ENCODE peak calls at places on chromosomes 1 and 21, in ten cellular contexts. F is GM23248, N is left lung, L is PC-3, I is mammary epithelial cell, R is thyroid gland, U is pancreas, Z is kidney epithelial cell, V is MM.1S, O is uterus. Q is an unnamed sample. For H3K27me3, the result is how much of the 10 kb centered on the place peaks cover.

GRCh38 chr1:99363531-99363930 is 99.2 kb downstream of the PLPPR4 start:
- DNase-seq in V (no peak), R (no peak), I (no peak), Z (no peak), F (no peak), U (no peak), N (no peak), L (no peak), O (no peak), Q (no peak)

GRCh38 chr1:112840631-112841624 is 115.1 kb downstream of the SLC16A1 start:
- DNase-seq in F (peak), V (peak), O (no peak), I (no peak), N (no peak), U (no peak), Z (peak), L (peak), R (peak), Q (no peak)

GRCh38 chr1:215043405-215043804 is 39.1 kb upstream of the KCNK2 start:
- DNase-seq in O (no peak), R (no peak), I (no peak), N (no peak), Z (no peak), L (no peak), U (no peak), V (no peak), F (no peak), Q (no peak)

GRCh38 chr1:235866207-235866912 is at the start of gene LYST:
- DNase-seq in V (peak), O (peak), N (peak), I (peak), L (peak), R (peak), F (peak), Z (no peak), U (peak), Q (peak)

GRCh38 chr1:201542166-201543045 is 3.5 kb downstream of the NAV1 start:
- DNase-seq in R (no peak), U (no peak), I (no peak), N (no peak), F (peak), O (peak), V (no peak), Z (no peak), L (peak), Q (no peak)

GRCh38 chr1:29461115-29461739 is 224.9 kb downstream of the PTPRU start:
- DNase-seq in L (no peak), O (no peak), I (no peak), V (no peak), R (no peak), N (no peak), F (no peak), U (no peak), Z (no peak), Q (no peak)

GRCh38 chr1:199122532-199123311 is 483.9 kb downstream of the PTPRC start:
- DNase-seq in F (peak), I (peak), N (no peak), V (no peak), L (peak), R (no peak), O (no peak), U (no peak), Z (peak), Q (no peak)

GRCh38 chr21:38506606-38507331 is 8.5 kb upstream of the ERG start:
- DNase-seq in V (no peak), R (no peak), O (no peak), I (no peak), L (no peak), Z (no peak), N (peak), F (no peak), U (no peak), Q (peak)

GRCh38 chr1:97378596-97378995 is 542.2 kb downstream of the DPYD start:
- DNase-seq in L (no peak), R (no peak), F (peak), I (no peak), V (no peak), N (no peak), U (no peak), Z (no peak), O (no peak), Q (no peak)

GRCh38 chr21:38240121-38240520 is 16.7 kb upstream of the KCNJ15 start:
- DNase-seq in U (no peak), O (no peak), V (no peak), F (no peak), I (no peak), Z (peak), N (no peak), L (no peak), R (no peak), Q (no peak)

GRCh38 chr1:39501666-39502065 is 10.2 kb downstream of the BMP8A start:
- DNase-seq in Z (no peak), V (no peak), L (peak), I (peak), O (no peak), N (no peak), F (peak), R (no peak), U (no peak), Q (no peak)

GRCh38 chr1:224621813-224622682 is 5.9 kb downstream of the CNIH3 start:
- DNase-seq in O (no peak), F (no peak), L (no peak), R (no peak), Z (no peak), U (no peak), V (no peak), I (no peak), N (no peak), Q (no peak)

GRCh38 chr1:156407344-156407743 is 38.3 kb downstream of the RHBG start:
- DNase-seq in F (no peak), N (no peak), U (no peak), R (no peak), O (no peak), L (no peak), V (no peak), I (no peak), Z (no peak), Q (no peak)

GRCh38 chr21:17709266-17709611 is 96.5 kb upstream of the BTG3 start:
- DNase-seq in L (no peak), I (no peak), V (peak), U (no peak), R (no peak), Z (no peak), O (no peak), N (no peak), F (no peak), Q (no peak)

GRCh38 chr1:152880907-152881306 is 2.8 kb downstream of the SMCP start:
- DNase-seq in R (no peak), Z (no peak), I (no peak), N (no peak), F (no peak), U (no peak), V (peak), L (no peak), O (no peak), Q (no peak)

GRCh38 chr1:29859126-29859525 is 622.8 kb downstream of the PTPRU start:
- DNase-seq in Z (no peak), L (no peak), R (no peak), N (no peak), O (no peak), V (no peak), F (no peak), U (no peak), I (no peak), Q (no peak)

GRCh38 chr1:107668762-107669161 is 296.2 kb downstream of the VAV3 start:
- DNase-seq in L (no peak), F (no peak), O (no peak), N (no peak), U (no peak), Z (no peak), I (no peak), V (no peak), R (no peak), Q (no peak)

GRCh38 chr1:26887125-26887524 is 3.0 kb downstream of the GPN2 start:
- DNase-seq in U (no peak), V (peak), O (no peak), R (no peak), Z (no peak), L (peak), F (peak), I (no peak), N (no peak), Q (no peak)

GRCh38 chr21:15687208-15687607 is 42.6 kb upstream of the USP25 start:
- DNase-seq in L (peak), U (no peak), O (no peak), Z (no peak), F (peak), I (peak), V (no peak), N (no peak), R (no peak), Q (no peak)

GRCh38 chr1:115705085-115706008 is 63.2 kb downstream of the CASQ2 start:
- DNase-seq in N (no peak), R (no peak), I (peak), U (no peak), F (no peak), Z (no peak), V (no peak), O (no peak), L (peak), Q (no peak)

GRCh38 chr1:98704474-98704873 is 43.0 kb downstream of the SNX7 start:
- DNase-seq in O (no peak), U (no peak), Z (no peak), F (peak), I (no peak), V (no peak), L (no peak), N (no peak), R (no peak), Q (no peak)

GRCh38 chr1:182279724-182280506 is 111.7 kb downstream of the GLUL start:
- DNase-seq in L (no peak), V (no peak), O (no peak), N (no peak), Z (no peak), U (no peak), R (no peak), F (no peak), I (no peak), Q (no peak)

GRCh38 chr1:228668553-228669400 is 66.5 kb upstream of the RHOU start:
- DNase-seq in R (no peak), I (no peak), V (no peak), U (peak), N (no peak), O (no peak), Z (no peak), F (peak), L (no peak), Q (peak)

GRCh38 chr1:3912809-3913685 is 13.0 kb upstream of the C1orf174 start:
- DNase-seq in O (no peak), V (no peak), Z (no peak), R (no peak), L (no peak), I (no peak), N (no peak), F (no peak), U (no peak), Q (no peak)

GRCh38 chr21:15293251-15293650 is 228.5 kb upstream of the NRIP1 start:
- DNase-seq in O (no peak), V (no peak), R (no peak), U (no peak), I (peak), Z (peak), N (no peak), F (peak), L (peak), Q (no peak)

GRCh38 chr21:17550671-17551308 is 37.9 kb downstream of the CXADR start:
- DNase-seq in U (no peak), I (no peak), L (no peak), R (no peak), V (no peak), O (no peak), N (no peak), Z (no peak), F (no peak), Q (no peak)

GRCh38 chr1:109963864-109964263 is 20.7 kb upstream of the AHCYL1 start:
- DNase-seq in F (no peak), N (no peak), I (peak), V (no peak), R (no peak), O (no peak), U (no peak), L (peak), Z (no peak), Q (no peak)

GRCh38 chr1:232844791-232845190 is 39.6 kb downstream of the MAP10 start:
- DNase-seq in Z (peak), V (no peak), O (no peak), I (peak), U (no peak), R (no peak), N (no peak), F (peak), L (peak), Q (no peak)

GRCh38 chr1:20164694-20165202 is 21.1 kb upstream of the UBXN10 start:
- DNase-seq in I (no peak), N (no peak), O (no peak), R (no peak), F (peak), U (no peak), V (no peak), L (no peak), Z (no peak), Q (peak)

GRCh38 chr1:90707363-90707710 is 9.8 kb downstream of the BARHL2 start:
- DNase-seq in U (peak), F (peak), I (peak), O (no peak), N (peak), R (peak), Z (peak), V (no peak), L (peak), Q (peak)

GRCh38 chr1:73886721-73887120 is 311.3 kb downstream of the LRRIQ3 start:
- DNase-seq in O (no peak), I (no peak), L (no peak), Z (no peak), R (no peak), V (no peak), U (no peak), F (no peak), N (no peak), Q (no peak)

GRCh38 chr1:25167269-25168192 is 64.8 kb downstream of the SYF2 start:
- DNase-seq in N (no peak), U (no peak), O (no peak), L (peak), R (no peak), F (no peak), I (peak), Z (no peak), V (no peak), Q (no peak)

GRCh38 chr1:201266774-201267173 is 16.5 kb upstream of the PKP1 start:
- DNase-seq in I (peak), N (no peak), O (no peak), R (no peak), L (peak), U (no peak), F (peak), V (no peak), Z (peak), Q (no peak)

GRCh38 chr1:11560061-11560460 is 81.1 kb downstream of the DISP3 start:
- DNase-seq in L (no peak), I (no peak), U (no peak), N (no peak), Z (no peak), V (no peak), F (no peak), R (no peak), O (no peak), Q (no peak)

GRCh38 chr1:11562664-11563063 is 83.7 kb downstream of the DISP3 start:
- DNase-seq in Z (no peak), O (no peak), N (no peak), L (no peak), R (no peak), U (no peak), I (no peak), V (no peak), F (no peak), Q (no peak)

GRCh38 chr1:11561740-11562139 is 82.8 kb downstream of the DISP3 start:
- DNase-seq in V (no peak), L (no peak), U (no peak), N (no peak), O (no peak), R (no peak), I (no peak), F (no peak), Z (no peak), Q (no peak)

GRCh38 chr1:11558286-11558685 is 79.3 kb downstream of the DISP3 start:
- DNase-seq in I (no peak), N (no peak), L (no peak), U (no peak), Z (no peak), F (no peak), O (no peak), R (no peak), V (no peak), Q (no peak)

DNA sequence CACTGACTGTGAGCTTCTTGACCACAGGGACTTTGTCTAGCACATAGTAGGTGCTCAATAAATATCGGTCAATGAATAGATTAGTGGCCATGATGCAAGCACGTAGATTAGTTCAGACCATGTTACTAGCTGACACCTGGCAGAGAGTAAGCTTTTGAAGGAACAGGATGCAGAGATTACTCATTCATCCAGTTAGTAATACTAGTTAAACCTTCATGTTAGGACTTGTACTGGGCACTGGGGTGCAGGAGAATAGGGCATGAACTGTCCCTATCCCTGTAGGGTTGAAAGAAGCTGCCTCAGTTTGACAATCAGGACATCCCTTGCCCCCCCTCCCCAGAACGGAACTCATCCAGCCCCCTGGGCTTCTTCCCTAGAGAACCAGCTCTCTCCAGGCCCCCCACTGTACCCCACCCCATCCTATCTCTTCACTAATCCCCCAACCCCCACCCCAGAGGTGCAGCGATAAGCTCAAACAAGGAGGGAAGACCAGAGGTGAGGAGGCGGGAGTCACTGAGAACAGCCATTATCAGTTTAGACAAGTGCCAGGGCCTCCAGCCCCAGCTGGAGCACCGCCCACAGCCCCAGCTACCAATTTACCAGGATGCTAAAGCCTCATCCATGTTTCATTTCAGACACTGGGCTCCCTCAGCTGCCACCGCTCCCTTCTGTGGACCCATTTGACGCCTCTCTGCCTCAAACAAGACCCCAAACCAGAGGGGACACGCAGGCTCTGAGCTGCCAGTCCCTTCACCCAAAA is 80.4 kb downstream of the DISP3 start:
- DNase-seq in O (no peak), V (no peak), Z (no peak), U (no peak), F (no peak), L (no peak), I (peak), R (no peak), N (no peak), Q (no peak)
- H3K27me3 ChIP-seq in O (under half), V (under half), Z (under half), U (under half), F (under half), L (half or more), I (under half), R (under half), N (under half), Q (under half)

DNA sequence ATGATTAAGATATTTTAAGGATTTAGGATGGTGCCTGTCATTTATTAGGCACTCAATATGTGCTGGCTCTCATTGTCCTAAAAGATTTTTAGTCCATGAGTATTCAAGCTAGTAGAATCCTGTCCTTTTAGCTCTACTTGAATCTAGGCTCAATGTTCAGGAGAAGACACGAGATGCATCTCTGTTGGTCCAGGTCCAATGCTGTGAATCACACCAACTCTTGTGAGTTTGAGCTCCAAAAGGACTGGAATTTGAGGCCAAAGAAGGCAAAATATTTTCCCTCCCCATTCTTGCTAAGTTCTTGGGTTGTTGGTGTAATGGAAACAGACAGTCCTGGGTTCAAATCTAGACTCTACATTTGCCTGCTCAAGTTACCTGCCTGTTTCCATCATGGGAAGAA is 1.4 kb upstream of the PODN start:
- DNase-seq in I (no peak), F (peak), V (no peak), U (no peak), O (peak), L (no peak), N (no peak), Z (no peak), R (no peak), Q (peak)
- H3K27me3 ChIP-seq in I (under half), F (under half), V (under half), U (under half), O (under half), L (under half), N (under half), Z (under half), R (under half), Q (under half)

GRCh38 chr1:208430220-208430619 is 186.0 kb upstream of the PLXNA2 start:
- DNase-seq in R (no peak), I (no peak), Z (no peak), V (no peak), N (no peak), F (no peak), U (no peak), L (no peak), O (no peak), Q (no peak)
- H3K27me3 ChIP-seq in R (under half), I (under half), Z (under half), V (under half), N (under half), F (under half), U (under half), L (under half), O (under half), Q (under half)

GRCh38 chr1:205449750-205450443 is 5.9 kb downstream of the BLACAT1 start:
- DNase-seq in N (peak), V (no peak), Z (peak), I (peak), F (peak), R (peak), L (peak), U (peak), O (no peak), Q (no peak)

GRCh38 chr1:205450448-205450847 is 5.4 kb downstream of the BLACAT1 start:
- DNase-seq in O (no peak), V (no peak), L (peak), N (no peak), U (no peak), R (peak), Z (no peak), I (peak), F (no peak), Q (no peak)

GRCh38 chr1:205451759-205452164 is 4.1 kb downstream of the BLACAT1 start:
- DNase-seq in I (no peak), R (no peak), L (no peak), Z (no peak), U (no peak), N (no peak), F (no peak), V (no peak), O (no peak), Q (no peak)

GRCh38 chr1:205452364-205452763 is 3.5 kb downstream of the BLACAT1 start:
- DNase-seq in L (no peak), Z (no peak), I (no peak), R (no peak), V (no peak), U (no peak), F (no peak), N (no peak), O (no peak), Q (no peak)

GRCh38 chr1:205451202-205451601 is 4.6 kb downstream of the BLACAT1 start:
- DNase-seq in F (no peak), N (no peak), O (no peak), U (no peak), V (no peak), I (peak), L (no peak), Z (no peak), R (no peak), Q (no peak)
- H3K27me3 ChIP-seq in F (under half), N (under half), O (under half), U (under half), V (under half), I (under half), L (under half), Z (under half), R (under half), Q (under half)

DNA sequence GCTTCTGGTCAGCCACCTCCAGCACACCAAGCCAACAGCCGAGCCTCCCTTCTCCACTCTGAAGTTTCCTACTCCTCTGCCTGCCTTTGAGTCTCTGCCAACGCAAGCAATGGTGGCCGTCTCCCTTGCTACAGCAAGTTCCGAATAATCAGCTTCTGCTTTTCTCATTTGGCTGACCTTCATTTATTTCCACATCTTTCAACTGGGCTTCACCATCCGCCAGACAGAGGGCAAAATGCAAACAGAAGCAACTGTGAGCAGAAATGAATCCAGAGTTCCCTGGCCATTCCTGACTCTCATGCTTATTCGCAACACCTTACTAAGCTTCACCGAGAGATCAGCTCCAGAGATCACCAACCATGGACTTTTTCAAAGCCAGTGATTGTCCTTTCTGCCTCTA is 621.0 kb downstream of the NPHP4 start:
- DNase-seq in Z (no peak), R (no peak), I (no peak), L (no peak), F (no peak), U (no peak), V (no peak), N (no peak), O (no peak), Q (no peak)
- H3K27me3 ChIP-seq in Z (under half), R (under half), I (under half), L (under half), F (under half), U (under half), V (half or more), N (under half), O (under half), Q (under half)